ENCODE peak calls at places on chromosomes 16 and 17, in seven cellular contexts. One of them, this sample, is unnamed.

GRCh38 chr17:71899317-71899716 is 221.5 kb upstream of the SOX9 start:
- DNase-seq in NCI-H1436: no peak
- DNase-seq in heart right ventricle: no peak
- DNase-seq in kidney epithelial cell: no peak
- DNase-seq in foreskin fibroblast: no peak
- DNase-seq in T-helper 9 cell: no peak
- DNase-seq in NCI-H510A: no peak
- DNase-seq in this sample: no peak

GRCh38 chr17:67223924-67224323 is 21.1 kb downstream of the HELZ start:
- DNase-seq in NCI-H1436: no peak
- DNase-seq in heart right ventricle: no peak
- DNase-seq in kidney epithelial cell: no peak
- DNase-seq in foreskin fibroblast: no peak
- DNase-seq in T-helper 9 cell: no peak
- DNase-seq in NCI-H510A: no peak
- DNase-seq in this sample: no peak

GRCh38 chr17:2050871-2051387 is 4.0 kb upstream of the HIC1 start:
- DNase-seq in NCI-H1436: peak; percentile 30
- DNase-seq in heart right ventricle: no peak
- DNase-seq in kidney epithelial cell: no peak
- DNase-seq in foreskin fibroblast: no peak
- DNase-seq in T-helper 9 cell: no peak
- DNase-seq in NCI-H510A: no peak
- DNase-seq in this sample: no peak

GRCh38 chr17:35390663-35391062 is 17.2 kb upstream of the SLFN11 start:
- DNase-seq in NCI-H1436: no peak
- DNase-seq in heart right ventricle: no peak
- DNase-seq in kidney epithelial cell: no peak
- DNase-seq in foreskin fibroblast: no peak
- DNase-seq in T-helper 9 cell: no peak
- DNase-seq in NCI-H510A: no peak
- DNase-seq in this sample: no peak

GRCh38 chr16:69093974-69094373 is 11.5 kb upstream of the HAS3 start:
- DNase-seq in NCI-H1436: peak; percentile 53
- DNase-seq in heart right ventricle: no peak
- DNase-seq in kidney epithelial cell: no peak
- DNase-seq in foreskin fibroblast: no peak
- DNase-seq in T-helper 9 cell: no peak
- DNase-seq in NCI-H510A: peak; percentile 74
- DNase-seq in this sample: no peak

GRCh38 chr17:31008374-31009035 is 37.7 kb downstream of the RNF135 start:
- DNase-seq in NCI-H1436: no peak
- DNase-seq in heart right ventricle: peak; percentile 42
- DNase-seq in kidney epithelial cell: no peak
- DNase-seq in foreskin fibroblast: peak; percentile 52
- DNase-seq in T-helper 9 cell: peak; percentile 45
- DNase-seq in NCI-H510A: peak; percentile 88
- DNase-seq in this sample: peak; percentile 40

GRCh38 chr17:63549946-63550815 is at the start of gene DCAF7:
- DNase-seq in NCI-H1436: peak; percentile 100
- DNase-seq in heart right ventricle: peak; percentile 100
- DNase-seq in kidney epithelial cell: peak; percentile 98
- DNase-seq in foreskin fibroblast: peak; percentile 100
- DNase-seq in T-helper 9 cell: peak; percentile 98
- DNase-seq in NCI-H510A: peak; percentile 99
- DNase-seq in this sample: peak; percentile 99

GRCh38 chr17:4679652-4680051 is 24.3 kb downstream of the PELP1 start:
- DNase-seq in NCI-H1436: no peak
- DNase-seq in heart right ventricle: no peak
- DNase-seq in kidney epithelial cell: peak; percentile 56
- DNase-seq in foreskin fibroblast: peak; percentile 45
- DNase-seq in T-helper 9 cell: no peak
- DNase-seq in NCI-H510A: no peak
- DNase-seq in this sample: no peak

GRCh38 chr16:73205153-73205549 is 157.2 kb upstream of the ZFHX3 start:
- DNase-seq in NCI-H1436: no peak
- DNase-seq in heart right ventricle: no peak
- DNase-seq in kidney epithelial cell: no peak
- DNase-seq in foreskin fibroblast: no peak
- DNase-seq in T-helper 9 cell: no peak
- DNase-seq in NCI-H510A: no peak
- DNase-seq in this sample: no peak

GRCh38 chr17:31128241-31128640 is 33.5 kb downstream of the NF1 start:
- DNase-seq in NCI-H1436: no peak
- DNase-seq in heart right ventricle: no peak
- DNase-seq in kidney epithelial cell: no peak
- DNase-seq in foreskin fibroblast: no peak
- DNase-seq in T-helper 9 cell: no peak
- DNase-seq in NCI-H510A: no peak
- DNase-seq in this sample: no peak

GRCh38 chr16:28621756-28622155 is 11.9 kb upstream of the SULT1A1 start:
- DNase-seq in NCI-H1436: no peak
- DNase-seq in heart right ventricle: no peak
- DNase-seq in kidney epithelial cell: no peak
- DNase-seq in foreskin fibroblast: no peak
- DNase-seq in T-helper 9 cell: no peak
- DNase-seq in NCI-H510A: no peak
- DNase-seq in this sample: no peak

GRCh38 chr17:65688307-65688706 is 126.9 kb upstream of the AXIN2 start:
- DNase-seq in NCI-H1436: no peak
- DNase-seq in heart right ventricle: no peak
- DNase-seq in kidney epithelial cell: no peak
- DNase-seq in foreskin fibroblast: no peak
- DNase-seq in T-helper 9 cell: no peak
- DNase-seq in NCI-H510A: no peak
- DNase-seq in this sample: no peak

GRCh38 chr17:44677136-44677535 is 12.4 kb downstream of the CCDC43 start:
- DNase-seq in NCI-H1436: no peak
- DNase-seq in heart right ventricle: no peak
- DNase-seq in kidney epithelial cell: no peak
- DNase-seq in foreskin fibroblast: no peak
- DNase-seq in T-helper 9 cell: no peak
- DNase-seq in NCI-H510A: no peak
- DNase-seq in this sample: no peak

GRCh38 chr16:77680496-77680895 is 41.8 kb upstream of the NUDT7 start:
- DNase-seq in NCI-H1436: no peak
- DNase-seq in heart right ventricle: no peak
- DNase-seq in kidney epithelial cell: no peak
- DNase-seq in foreskin fibroblast: no peak
- DNase-seq in T-helper 9 cell: no peak
- DNase-seq in NCI-H510A: no peak
- DNase-seq in this sample: no peak

GRCh38 chr16:4386452-4386813 is 14.8 kb downstream of the VASN start:
- DNase-seq in NCI-H1436: no peak
- DNase-seq in heart right ventricle: no peak
- DNase-seq in kidney epithelial cell: no peak
- DNase-seq in foreskin fibroblast: no peak
- DNase-seq in T-helper 9 cell: no peak
- DNase-seq in NCI-H510A: no peak
- DNase-seq in this sample: no peak

This sample was measured in CD4-positive, alpha-beta T cell.